ENCODE peak calls at places on chromosomes 4 and X, in four cellular contexts. N is GM13977, E is NAMALWA, Y is SJSA1. T is an unnamed sample.

GRCh38 chr4:100147198-100147597 is 43.1 kb downstream of the DDIT4L start:
- DNase-seq in E (no peak), Y (no peak), N (no peak), T (no peak)

GRCh38 chr4:26991057-26991456 is 130.4 kb downstream of the STIM2 start:
- DNase-seq in N (no peak), E (no peak), Y (no peak), T (no peak)

GRCh38 chr4:48268956-48269860 is at the start of gene TEC:
- DNase-seq in Y (peak), E (peak), N (peak), T (no peak)

GRCh38 chr4:145061325-145061920 is 36.6 kb downstream of the ANAPC10 start:
- DNase-seq in Y (peak), N (peak), E (peak), T (peak)

GRCh38 chr4:125551451-125551850 is 236.7 kb downstream of the FAT4 start:
- DNase-seq in N (no peak), Y (no peak), E (no peak), T (no peak)

GRCh38 chrX:1393871-1394615 is 2.1 kb upstream of the SLC25A6 start:
- DNase-seq in N (no peak), Y (no peak), E (no peak), T (no peak)

GRCh38 chr4:1539132-1539755 is 133.0 kb upstream of the NKX1-1 start:
- DNase-seq in Y (no peak), N (no peak), E (no peak), T (no peak)

GRCh38 chr4:23036503-23036902 is 343.8 kb downstream of the GBA3 start:
- DNase-seq in N (no peak), E (no peak), Y (no peak), T (peak)

GRCh38 chrX:132842839-132843238 is 115.6 kb downstream of the HS6ST2 start:
- DNase-seq in N (no peak), Y (no peak), E (no peak), T (no peak)